ENCODE peak calls at places on chromosomes 7 and 10, in ten cellular contexts. One of them, this sample, is unnamed.

GRCh38 chr10:71735709-71736569 is 16.4 kb upstream of the C10orf105 start:
- DNase-seq in OCI-LY7: peak
- DNase-seq in testis: no peak
- DNase-seq in A549: no peak
- DNase-seq in CD8-positive, alpha-beta T cell: peak
- DNase-seq in transverse colon: peak
- DNase-seq in endodermal cell: peak
- DNase-seq in cardiac muscle cell: no peak
- DNase-seq in heart right ventricle: no peak
- DNase-seq in tibial nerve: no peak
- DNase-seq in this sample: no peak

GRCh38 chr7:2290877-2291276 is 23.4 kb downstream of the SNX8 start:
- DNase-seq in A549: no peak
- DNase-seq in cardiac muscle cell: no peak
- DNase-seq in transverse colon: no peak
- DNase-seq in heart right ventricle: no peak
- DNase-seq in testis: no peak
- DNase-seq in tibial nerve: no peak
- DNase-seq in CD8-positive, alpha-beta T cell: no peak
- DNase-seq in OCI-LY7: no peak
- DNase-seq in endodermal cell: no peak
- DNase-seq in this sample: no peak

GRCh38 chr7:1571261-1571650 is 1.4 kb upstream of the PSMG3 start:
- DNase-seq in OCI-LY7: no peak
- DNase-seq in CD8-positive, alpha-beta T cell: no peak
- DNase-seq in endodermal cell: no peak
- DNase-seq in cardiac muscle cell: peak
- DNase-seq in tibial nerve: no peak
- DNase-seq in heart right ventricle: no peak
- DNase-seq in testis: no peak
- DNase-seq in A549: peak
- DNase-seq in transverse colon: no peak
- DNase-seq in this sample: no peak

GRCh38 chr10:4147214-4147613 is 362.2 kb upstream of the KLF6 start:
- DNase-seq in transverse colon: no peak
- DNase-seq in A549: no peak
- DNase-seq in endodermal cell: no peak
- DNase-seq in cardiac muscle cell: no peak
- DNase-seq in tibial nerve: no peak
- DNase-seq in testis: no peak
- DNase-seq in OCI-LY7: no peak
- DNase-seq in heart right ventricle: no peak
- DNase-seq in CD8-positive, alpha-beta T cell: no peak
- DNase-seq in this sample: no peak

GRCh38 chr7:48176356-48176893 is 5.2 kb downstream of the ABCA13 start:
- DNase-seq in A549: no peak
- DNase-seq in heart right ventricle: no peak
- DNase-seq in CD8-positive, alpha-beta T cell: no peak
- DNase-seq in cardiac muscle cell: no peak
- DNase-seq in OCI-LY7: no peak
- DNase-seq in transverse colon: no peak
- DNase-seq in tibial nerve: no peak
- DNase-seq in testis: no peak
- DNase-seq in endodermal cell: no peak
- DNase-seq in this sample: no peak

GRCh38 chr7:27164381-27165088 is 802 bp downstream of the HOXA9 start:
- DNase-seq in endodermal cell: peak
- DNase-seq in tibial nerve: no peak
- DNase-seq in transverse colon: no peak
- DNase-seq in cardiac muscle cell: no peak
- DNase-seq in heart right ventricle: no peak
- DNase-seq in testis: no peak
- DNase-seq in CD8-positive, alpha-beta T cell: no peak
- DNase-seq in OCI-LY7: no peak
- DNase-seq in A549: no peak
- DNase-seq in this sample: no peak

GRCh38 chr7:76257973-76258372 is 44.5 kb upstream of the HSPB1 start:
- DNase-seq in CD8-positive, alpha-beta T cell: no peak
- DNase-seq in testis: no peak
- DNase-seq in endodermal cell: peak
- DNase-seq in cardiac muscle cell: no peak
- DNase-seq in tibial nerve: no peak
- DNase-seq in transverse colon: no peak
- DNase-seq in OCI-LY7: no peak
- DNase-seq in heart right ventricle: no peak
- DNase-seq in A549: peak
- DNase-seq in this sample: no peak

GRCh38 chr7:44975331-44976039 is 3.3 kb downstream of the MYO1G start:
- DNase-seq in OCI-LY7: no peak
- DNase-seq in endodermal cell: peak
- DNase-seq in transverse colon: no peak
- DNase-seq in tibial nerve: no peak
- DNase-seq in CD8-positive, alpha-beta T cell: no peak
- DNase-seq in heart right ventricle: no peak
- DNase-seq in testis: no peak
- DNase-seq in A549: no peak
- DNase-seq in cardiac muscle cell: no peak
- DNase-seq in this sample: no peak

GRCh38 chr10:132700168-132701098 is 85.5 kb downstream of the NKX6-2 start:
- DNase-seq in A549: no peak
- DNase-seq in endodermal cell: peak
- DNase-seq in CD8-positive, alpha-beta T cell: no peak
- DNase-seq in tibial nerve: no peak
- DNase-seq in heart right ventricle: peak
- DNase-seq in testis: no peak
- DNase-seq in OCI-LY7: no peak
- DNase-seq in cardiac muscle cell: peak
- DNase-seq in transverse colon: peak
- DNase-seq in this sample: peak

GRCh38 chr7:54991341-54991740 is 27.5 kb upstream of the EGFR start:
- DNase-seq in heart right ventricle: no peak
- DNase-seq in A549: no peak
- DNase-seq in OCI-LY7: no peak
- DNase-seq in transverse colon: no peak
- DNase-seq in endodermal cell: no peak
- DNase-seq in testis: peak
- DNase-seq in CD8-positive, alpha-beta T cell: no peak
- DNase-seq in cardiac muscle cell: no peak
- DNase-seq in tibial nerve: no peak
- DNase-seq in this sample: no peak

GRCh38 chr10:8272794-8273425 is 218.4 kb downstream of the GATA3 start:
- DNase-seq in testis: no peak
- DNase-seq in A549: no peak
- DNase-seq in CD8-positive, alpha-beta T cell: no peak
- DNase-seq in heart right ventricle: no peak
- DNase-seq in cardiac muscle cell: peak
- DNase-seq in endodermal cell: no peak
- DNase-seq in OCI-LY7: no peak
- DNase-seq in tibial nerve: no peak
- DNase-seq in transverse colon: no peak
- DNase-seq in this sample: no peak

GRCh38 chr10:8275911-8276310 is 221.4 kb downstream of the GATA3 start:
- DNase-seq in OCI-LY7: no peak
- DNase-seq in testis: peak
- DNase-seq in endodermal cell: no peak
- DNase-seq in A549: no peak
- DNase-seq in tibial nerve: no peak
- DNase-seq in CD8-positive, alpha-beta T cell: no peak
- DNase-seq in heart right ventricle: no peak
- DNase-seq in transverse colon: no peak
- DNase-seq in cardiac muscle cell: peak
- DNase-seq in this sample: no peak

GRCh38 chr10:8273749-8274148 is 219.3 kb downstream of the GATA3 start:
- DNase-seq in CD8-positive, alpha-beta T cell: no peak
- DNase-seq in testis: no peak
- DNase-seq in endodermal cell: no peak
- DNase-seq in tibial nerve: no peak
- DNase-seq in transverse colon: no peak
- DNase-seq in OCI-LY7: no peak
- DNase-seq in heart right ventricle: no peak
- DNase-seq in A549: no peak
- DNase-seq in cardiac muscle cell: peak
- DNase-seq in this sample: no peak

GRCh38 chr10:8269976-8270375 is 215.5 kb downstream of the GATA3 start:
- DNase-seq in CD8-positive, alpha-beta T cell: no peak
- DNase-seq in endodermal cell: no peak
- DNase-seq in transverse colon: no peak
- DNase-seq in heart right ventricle: no peak
- DNase-seq in tibial nerve: no peak
- DNase-seq in cardiac muscle cell: no peak
- DNase-seq in OCI-LY7: no peak
- DNase-seq in testis: no peak
- DNase-seq in A549: peak
- DNase-seq in this sample: no peak
- H3K4me3 ChIP-seq in CD8-positive, alpha-beta T cell: no peak
- H3K4me3 ChIP-seq in endodermal cell: no peak
- H3K4me3 ChIP-seq in transverse colon: no peak
- H3K4me3 ChIP-seq in heart right ventricle: no peak
- H3K4me3 ChIP-seq in tibial nerve: no peak
- H3K4me3 ChIP-seq in cardiac muscle cell: no peak
- H3K4me3 ChIP-seq in OCI-LY7: no peak
- H3K4me3 ChIP-seq in testis: no peak
- H3K4me3 ChIP-seq in A549: no peak
- H3K4me3 ChIP-seq in this sample: no peak

GRCh38 chr10:15136129-15136726 is 32.3 kb downstream of the NMT2 start:
- DNase-seq in OCI-LY7: no peak
- DNase-seq in transverse colon: no peak
- DNase-seq in A549: no peak
- DNase-seq in cardiac muscle cell: no peak
- DNase-seq in endodermal cell: no peak
- DNase-seq in CD8-positive, alpha-beta T cell: no peak
- DNase-seq in tibial nerve: no peak
- DNase-seq in testis: no peak
- DNase-seq in heart right ventricle: no peak
- DNase-seq in this sample: no peak

GRCh38 chr10:15136960-15137359 is 31.5 kb downstream of the NMT2 start:
- DNase-seq in endodermal cell: no peak
- DNase-seq in testis: no peak
- DNase-seq in heart right ventricle: no peak
- DNase-seq in A549: no peak
- DNase-seq in cardiac muscle cell: peak
- DNase-seq in tibial nerve: no peak
- DNase-seq in OCI-LY7: no peak
- DNase-seq in CD8-positive, alpha-beta T cell: no peak
- DNase-seq in transverse colon: no peak
- DNase-seq in this sample: no peak

GRCh38 chr10:15131330-15131729 is 34.2 kb downstream of the RPP38 start:
- DNase-seq in endodermal cell: no peak
- DNase-seq in A549: no peak
- DNase-seq in testis: no peak
- DNase-seq in transverse colon: no peak
- DNase-seq in CD8-positive, alpha-beta T cell: no peak
- DNase-seq in cardiac muscle cell: no peak
- DNase-seq in tibial nerve: no peak
- DNase-seq in OCI-LY7: no peak
- DNase-seq in heart right ventricle: no peak
- DNase-seq in this sample: no peak
- H3K27ac ChIP-seq in endodermal cell: no peak
- H3K27ac ChIP-seq in A549: no peak
- H3K27ac ChIP-seq in testis: no peak
- H3K27ac ChIP-seq in transverse colon: no peak
- H3K27ac ChIP-seq in CD8-positive, alpha-beta T cell: no peak
- H3K27ac ChIP-seq in cardiac muscle cell: no peak
- H3K27ac ChIP-seq in tibial nerve: no peak
- H3K27ac ChIP-seq in OCI-LY7: no peak
- H3K27ac ChIP-seq in heart right ventricle: no peak
- H3K27ac ChIP-seq in this sample: no peak

GRCh38 chr7:92461027-92462003 is 14.0 kb downstream of the GATAD1 start:
- DNase-seq in OCI-LY7: peak
- DNase-seq in tibial nerve: no peak
- DNase-seq in A549: peak
- DNase-seq in cardiac muscle cell: peak
- DNase-seq in heart right ventricle: no peak
- DNase-seq in transverse colon: peak
- DNase-seq in testis: peak
- DNase-seq in endodermal cell: peak
- DNase-seq in CD8-positive, alpha-beta T cell: no peak
- DNase-seq in this sample: no peak
- TF ChIP-seq CTCF in OCI-LY7: peak
- TF ChIP-seq CTCF in tibial nerve: peak
- TF ChIP-seq CTCF in A549: peak
- TF ChIP-seq CTCF in cardiac muscle cell: peak
- TF ChIP-seq CTCF in heart right ventricle: peak
- TF ChIP-seq CTCF in transverse colon: peak
- TF ChIP-seq CTCF in testis: peak
- TF ChIP-seq CTCF in endodermal cell: peak
- TF ChIP-seq CTCF in CD8-positive, alpha-beta T cell: peak
- TF ChIP-seq CTCF in this sample: no peak

GRCh38 chr7:116327135-116327534 is 116.8 kb downstream of the TES start:
- DNase-seq in OCI-LY7: no peak
- DNase-seq in A549: no peak
- DNase-seq in testis: no peak
- DNase-seq in CD8-positive, alpha-beta T cell: no peak
- DNase-seq in transverse colon: no peak
- DNase-seq in heart right ventricle: no peak
- DNase-seq in cardiac muscle cell: no peak
- DNase-seq in tibial nerve: no peak
- DNase-seq in endodermal cell: no peak
- DNase-seq in this sample: no peak

GRCh38 chr7:116329845-116330503 is 119.6 kb downstream of the TES start:
- DNase-seq in CD8-positive, alpha-beta T cell: no peak
- DNase-seq in OCI-LY7: no peak
- DNase-seq in A549: no peak
- DNase-seq in testis: no peak
- DNase-seq in heart right ventricle: no peak
- DNase-seq in endodermal cell: no peak
- DNase-seq in tibial nerve: no peak
- DNase-seq in transverse colon: no peak
- DNase-seq in cardiac muscle cell: no peak
- DNase-seq in this sample: no peak

GRCh38 chr7:116327751-116328150 is 117.4 kb downstream of the TES start:
- DNase-seq in cardiac muscle cell: peak
- DNase-seq in OCI-LY7: no peak
- DNase-seq in CD8-positive, alpha-beta T cell: no peak
- DNase-seq in testis: no peak
- DNase-seq in heart right ventricle: no peak
- DNase-seq in endodermal cell: no peak
- DNase-seq in transverse colon: no peak
- DNase-seq in A549: peak
- DNase-seq in tibial nerve: no peak
- DNase-seq in this sample: no peak

GRCh38 chr7:116325517-116325916 is 115.2 kb downstream of the TES start:
- DNase-seq in tibial nerve: no peak
- DNase-seq in endodermal cell: no peak
- DNase-seq in transverse colon: no peak
- DNase-seq in OCI-LY7: no peak
- DNase-seq in heart right ventricle: no peak
- DNase-seq in cardiac muscle cell: no peak
- DNase-seq in CD8-positive, alpha-beta T cell: no peak
- DNase-seq in A549: no peak
- DNase-seq in testis: no peak
- DNase-seq in this sample: no peak

DNA sequence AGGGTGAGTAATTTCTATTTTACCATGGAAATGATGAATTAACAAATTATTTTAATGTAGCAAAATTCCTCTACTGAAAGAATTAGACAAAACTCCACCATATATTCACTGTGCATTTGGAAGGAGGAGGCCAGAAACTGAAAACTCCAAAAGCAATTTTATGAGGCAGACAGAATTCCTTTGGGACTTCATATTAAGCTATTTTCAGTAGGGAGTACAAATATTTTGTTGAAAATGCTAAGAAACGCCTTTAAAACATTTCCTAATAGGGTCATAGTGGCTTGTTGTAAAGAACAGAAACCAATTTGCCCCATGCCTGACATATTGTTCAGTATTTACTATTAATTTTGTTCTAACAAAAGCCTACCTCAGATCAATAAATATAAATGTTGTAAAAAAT is 117.8 kb downstream of the TES start:
- DNase-seq in transverse colon: no peak
- DNase-seq in endodermal cell: no peak
- DNase-seq in OCI-LY7: no peak
- DNase-seq in A549: no peak
- DNase-seq in heart right ventricle: no peak
- DNase-seq in testis: no peak
- DNase-seq in CD8-positive, alpha-beta T cell: no peak
- DNase-seq in tibial nerve: no peak
- DNase-seq in cardiac muscle cell: peak
- DNase-seq in this sample: no peak
- H3K4me3 ChIP-seq in transverse colon: no peak
- H3K4me3 ChIP-seq in endodermal cell: no peak
- H3K4me3 ChIP-seq in OCI-LY7: no peak
- H3K4me3 ChIP-seq in A549: no peak
- H3K4me3 ChIP-seq in heart right ventricle: no peak
- H3K4me3 ChIP-seq in testis: no peak
- H3K4me3 ChIP-seq in CD8-positive, alpha-beta T cell: no peak
- H3K4me3 ChIP-seq in tibial nerve: no peak
- H3K4me3 ChIP-seq in cardiac muscle cell: no peak
- H3K4me3 ChIP-seq in this sample: no peak

This sample was measured in coronary artery.